ENCODE peak calls at places on chromosomes 6 and 20, in eight cellular contexts. L, V, F, Y, W, D, X and A are unnamed samples.

GRCh38 chr6:118387921-118388701 is 160.0 kb upstream of the PLN start:
- DNase-seq in L (no peak), V (no peak), F (no peak), Y (peak), W (peak), D (peak), X (no peak), A (peak)

GRCh38 chr6:26473758-26474438 is 16.1 kb downstream of the BTN2A1 start:
- DNase-seq in L (peak), V (peak), F (peak), Y (peak), W (peak), D (peak), X (peak), A (peak)

GRCh38 chr6:44456070-44456965 is 68.8 kb downstream of the CDC5L start:
- DNase-seq in L (no peak), V (peak), F (no peak), Y (peak), W (no peak), D (peak), X (no peak), A (peak)

GRCh38 chr6:34592208-34592952 is 36.3 kb upstream of the SPDEF start:
- DNase-seq in L (no peak), V (no peak), F (no peak), Y (no peak), W (no peak), D (no peak), X (no peak), A (no peak)

GRCh38 chr6:5398530-5398929 is 137.2 kb downstream of the FARS2 start:
- DNase-seq in L (no peak), V (no peak), F (no peak), Y (peak), W (peak), D (no peak), X (no peak), A (no peak)

GRCh38 chr6:31794294-31794865 is 1.2 kb downstream of the VARS1 start:
- DNase-seq in L (no peak), V (no peak), F (no peak), Y (peak), W (no peak), D (no peak), X (no peak), A (no peak)

GRCh38 chr6:98977606-98978292 is 30.0 kb upstream of the FBXL4 start:
- DNase-seq in L (no peak), V (peak), F (no peak), Y (no peak), W (no peak), D (no peak), X (no peak), A (no peak)

GRCh38 chr6:91660893-91661292 is 1074.0 kb upstream of the MAP3K7 start:
- DNase-seq in L (no peak), V (no peak), F (no peak), Y (no peak), W (no peak), D (no peak), X (no peak), A (no peak)

GRCh38 chr6:154542747-154543146 is 32.3 kb upstream of the CNKSR3 start:
- DNase-seq in L (no peak), V (no peak), F (no peak), Y (no peak), W (no peak), D (no peak), X (no peak), A (no peak)

GRCh38 chr20:9280654-9281053 is 211.8 kb downstream of the PLCB4 start:
- DNase-seq in L (no peak), V (no peak), F (no peak), Y (peak), W (no peak), D (no peak), X (no peak), A (peak)

GRCh38 chr6:106460481-106460880 is 100.0 kb downstream of the CRYBG1 start:
- DNase-seq in L (no peak), V (no peak), F (no peak), Y (no peak), W (no peak), D (no peak), X (no peak), A (no peak)

GRCh38 chr6:79193971-79194370 is 40.5 kb downstream of the HMGN3 start:
- DNase-seq in L (no peak), V (no peak), F (no peak), Y (peak), W (no peak), D (no peak), X (no peak), A (peak)

GRCh38 chr20:9332783-9333482 is 181.5 kb upstream of the LAMP5 start:
- DNase-seq in L (no peak), V (peak), F (no peak), Y (no peak), W (no peak), D (no peak), X (no peak), A (no peak)

GRCh38 chr6:38095054-38095453 is 275.5 kb downstream of the ZFAND3 start:
- DNase-seq in L (no peak), V (no peak), F (no peak), Y (peak), W (peak), D (no peak), X (no peak), A (no peak)

GRCh38 chr6:81739230-81740195 is 13.0 kb downstream of the TENT5A start:
- DNase-seq in L (no peak), V (no peak), F (no peak), Y (no peak), W (no peak), D (no peak), X (no peak), A (no peak)

GRCh38 chr20:37341632-37342031 is 4.3 kb upstream of the SRC start:
- DNase-seq in L (no peak), V (no peak), F (no peak), Y (no peak), W (no peak), D (no peak), X (no peak), A (no peak)

GRCh38 chr6:72966628-72967280 is 258.5 kb downstream of the KHDC1L start:
- DNase-seq in L (no peak), V (no peak), F (no peak), Y (peak), W (no peak), D (no peak), X (no peak), A (peak)

GRCh38 chr6:17584241-17584803 is 15.8 kb upstream of the FAM8A1 start:
- DNase-seq in L (peak), V (no peak), F (no peak), Y (peak), W (peak), D (peak), X (no peak), A (peak)

GRCh38 chr20:23094927-23095326 is 8.8 kb upstream of the CD93 start:
- DNase-seq in L (no peak), V (no peak), F (no peak), Y (no peak), W (no peak), D (no peak), X (no peak), A (no peak)

GRCh38 chr6:134420638-134421181 is 102.8 kb upstream of the SGK1 start:
- DNase-seq in L (no peak), V (no peak), F (no peak), Y (peak), W (no peak), D (no peak), X (no peak), A (no peak)

GRCh38 chr20:24934716-24935115 is 14.4 kb upstream of the CST7 start:
- DNase-seq in L (no peak), V (peak), F (no peak), Y (no peak), W (no peak), D (no peak), X (no peak), A (no peak)

GRCh38 chr6:43628392-43629103 is 516 bp downstream of the GTPBP2 start:
- DNase-seq in L (peak), V (peak), F (no peak), Y (peak), W (no peak), D (peak), X (peak), A (no peak)

GRCh38 chr20:36408219-36408618 is 102.1 kb downstream of the DLGAP4 start:
- DNase-seq in L (no peak), V (peak), F (no peak), Y (peak), W (no peak), D (no peak), X (peak), A (no peak)

GRCh38 chr6:34226731-34227586 is 9.7 kb upstream of the HMGA1 start:
- DNase-seq in L (no peak), V (no peak), F (no peak), Y (no peak), W (no peak), D (no peak), X (no peak), A (no peak)

GRCh38 chr6:53796791-53797190 is 2.0 kb downstream of the LRRC1 start:
- DNase-seq in L (no peak), V (no peak), F (no peak), Y (no peak), W (no peak), D (no peak), X (no peak), A (no peak)

GRCh38 chr6:2857580-2858337 is 16.1 kb upstream of the SERPINB1 start:
- DNase-seq in L (no peak), V (no peak), F (no peak), Y (peak), W (no peak), D (peak), X (no peak), A (no peak)

DNA sequence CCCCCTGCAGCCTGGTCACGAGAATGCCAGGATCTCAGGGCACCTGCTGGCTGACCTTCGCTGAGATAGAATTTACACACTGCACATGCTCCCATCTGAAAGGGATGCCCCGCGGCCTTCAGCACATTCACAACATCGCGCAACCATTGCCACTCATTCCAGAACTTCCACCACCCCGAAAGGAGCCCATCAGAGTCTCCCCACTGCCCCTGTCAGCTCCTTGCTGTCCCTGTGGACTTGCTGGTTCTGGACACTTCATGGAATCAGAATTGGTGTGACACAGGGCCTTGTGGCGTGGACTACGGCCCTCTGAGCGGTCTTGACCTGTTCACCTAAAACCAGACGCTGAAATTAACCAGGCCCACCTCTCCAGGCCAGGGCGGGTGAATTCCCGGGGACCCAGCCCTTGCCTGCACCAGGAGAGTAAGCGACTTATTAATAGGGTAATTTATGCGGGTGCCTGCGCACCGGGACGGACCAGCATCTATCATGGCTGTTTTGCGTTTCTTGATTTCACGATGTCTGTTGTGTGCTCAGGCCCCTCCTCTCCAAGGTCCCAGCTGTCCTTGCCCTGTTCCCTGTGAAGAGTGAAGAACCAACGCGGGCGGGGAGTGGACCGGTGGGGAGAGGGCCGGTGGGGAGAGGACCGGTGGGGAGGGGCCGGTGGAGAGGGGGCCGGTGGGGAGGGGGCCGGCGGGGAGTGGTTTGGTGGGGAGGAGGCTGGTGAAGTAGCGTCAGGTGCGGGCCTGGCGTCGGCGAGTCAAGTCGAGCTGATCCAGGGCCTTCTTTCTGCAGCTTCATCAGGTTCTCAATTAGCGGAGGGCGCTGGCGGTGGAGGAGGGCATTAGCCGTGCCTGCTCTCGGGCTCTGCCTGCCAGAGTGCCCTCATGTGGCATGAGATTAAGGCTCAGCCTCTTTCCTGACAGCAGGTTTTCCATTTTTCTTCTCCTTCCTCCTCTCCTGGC is 20.9 kb upstream of the BHLHE23 start:
- DNase-seq in L (no peak), V (no peak), F (no peak), Y (no peak), W (no peak), D (no peak), X (peak), A (no peak)
- TF ChIP-seq CTCF in L (no peak), V (no peak), F (no peak), Y (no peak), W (no peak), D (no peak), X (no peak), A (no peak)

GRCh38 chr6:501891-502601 is 110.5 kb downstream of the IRF4 start:
- DNase-seq in L (no peak), V (no peak), F (no peak), Y (peak), W (no peak), D (no peak), X (no peak), A (no peak)

GRCh38 chr6:504446-504980 is 113.0 kb downstream of the IRF4 start:
- DNase-seq in L (no peak), V (no peak), F (no peak), Y (no peak), W (no peak), D (no peak), X (no peak), A (no peak)

GRCh38 chr6:503610-504362 is 112.2 kb downstream of the IRF4 start:
- DNase-seq in L (no peak), V (no peak), F (no peak), Y (no peak), W (no peak), D (no peak), X (no peak), A (no peak)

GRCh38 chr6:505374-505773 is 113.8 kb downstream of the IRF4 start:
- DNase-seq in L (no peak), V (no peak), F (no peak), Y (no peak), W (no peak), D (no peak), X (no peak), A (no peak)

GRCh38 chr6:502761-503160 is 111.2 kb downstream of the IRF4 start:
- DNase-seq in L (no peak), V (no peak), F (no peak), Y (no peak), W (no peak), D (no peak), X (no peak), A (no peak)
- H3K4me3 ChIP-seq in L (no peak), V (no peak), F (no peak), Y (no peak), W (no peak), D (no peak), X (no peak), A (no peak)

GRCh38 chr20:52630138-52630537 is 342.0 kb upstream of the TSHZ2 start:
- DNase-seq in L (no peak), V (no peak), F (no peak), Y (no peak), W (no peak), D (no peak), X (no peak), A (no peak)
- TF ChIP-seq CTCF in L (no peak), V (no peak), F (no peak), Y (no peak), W (no peak), D (no peak), X (no peak), A (no peak)

DNA sequence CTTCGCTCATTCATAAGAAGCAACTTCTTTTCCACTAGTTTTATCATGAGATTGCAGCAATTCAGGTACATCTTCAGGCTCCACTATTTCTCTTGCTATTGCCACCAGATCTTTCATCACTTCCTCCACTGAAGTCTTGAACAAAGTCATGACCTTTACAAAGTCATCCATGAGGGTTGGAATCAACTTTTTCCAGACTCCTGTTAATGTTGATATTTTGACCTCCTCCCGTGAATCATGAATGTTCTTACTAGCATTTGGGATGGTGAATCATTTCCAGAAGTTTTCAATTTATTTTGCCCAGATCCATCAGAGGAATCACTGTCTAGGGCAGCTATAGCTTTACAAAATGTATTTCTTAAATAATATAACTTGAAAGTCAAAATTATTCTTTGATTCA is 1.5 kb downstream of the CENPQ start:
- DNase-seq in L (no peak), V (no peak), F (no peak), Y (peak), W (no peak), D (no peak), X (no peak), A (no peak)
- H3K4me3 ChIP-seq in L (no peak), V (no peak), F (no peak), Y (peak), W (no peak), D (no peak), X (no peak), A (peak)